ENCODE peak calls at places on chromosomes 11 and 22, in five cellular contexts. W is stimulated activated CD4-positive, alpha-beta T cell treated with anti-CD3 and anti-CD28 coated beads, Interleukin-4, amount 100 ng/mL, for 1 hour; H is pancreas; J is ACHN; D is HTR-8/SVneo. B is an unnamed sample.

GRCh38 chr11:36385121-36385530 is 89.0 kb downstream of the PRR5L start:
- DNase-seq in H (no peak), W (no peak), J (no peak), D (no peak), B (no peak)

GRCh38 chr22:48937032-48937639 is 890.5 kb downstream of the BRD1 start:
- DNase-seq in H (no peak), D (no peak), W (no peak), J (no peak), B (no peak)

GRCh38 chr11:11281626-11282025 is 71.4 kb downstream of the CSNK2A3 start:
- DNase-seq in D (no peak), H (no peak), W (no peak), J (no peak), B (no peak)

GRCh38 chr11:79514695-79515094 is 73.9 kb upstream of the TENM4 start:
- DNase-seq in D (no peak), W (no peak), J (no peak), H (no peak), B (no peak)

GRCh38 chr11:68037481-68038225 is 1.2 kb upstream of the TCIRG1 start:
- DNase-seq in H (peak), J (no peak), D (no peak), W (no peak), B (no peak)

GRCh38 chr11:36635463-36635862 is 37.4 kb upstream of the RAG2 start:
- DNase-seq in H (no peak), J (no peak), D (no peak), W (no peak), B (no peak)

GRCh38 chr22:36425977-36426523 is 38.3 kb upstream of the MYH9 start:
- DNase-seq in W (no peak), J (peak), H (no peak), D (no peak), B (no peak)

GRCh38 chr11:29272019-29272654 is 744.7 kb downstream of the KCNA4 start:
- DNase-seq in D (peak), H (no peak), J (peak), W (no peak), B (no peak)

GRCh38 chr11:44877908-44878459 is 72.7 kb downstream of the TP53I11 start:
- DNase-seq in H (no peak), J (no peak), W (no peak), D (no peak), B (no peak)

GRCh38 chr22:40451230-40451629 is 80.8 kb downstream of the SGSM3 start:
- DNase-seq in J (no peak), W (no peak), H (no peak), D (no peak), B (no peak)

GRCh38 chr11:61875698-61876097 is 15.6 kb downstream of the FADS3 start:
- DNase-seq in H (no peak), J (no peak), W (no peak), D (no peak), B (no peak)

GRCh38 chr11:2422461-2423156 is 21.7 kb downstream of the TRPM5 start:
- DNase-seq in W (no peak), D (no peak), J (no peak), H (no peak), B (no peak)

B was measured in upper lobe of left lung.